ENCODE peak calls at places on chromosome X, in seven cellular contexts. N is aorta, X is GM04504, O is brain microvascular endothelial cell, Z is T-cell, K is NCI-H2171 treated with DMSO at 0.1 percent for 48 hours, S is mesenteric fat pad. B is an unnamed sample.

GRCh38 chrX:23286731-23287130 is 47.9 kb upstream of the PTCHD1 start:
- DNase-seq in N (no peak), X (no peak), O (no peak), Z (no peak), K (no peak), S (no peak), B (no peak)

GRCh38 chrX:9961750-9962149 is 5.4 kb upstream of the CLDN34 start:
- DNase-seq in N (no peak), X (no peak), O (no peak), Z (no peak), K (no peak), S (no peak), B (no peak)

GRCh38 chrX:138908577-138908976 is 197.1 kb upstream of the FGF13 start:
- DNase-seq in N (no peak), X (no peak), O (no peak), Z (no peak), K (no peak), S (no peak), B (no peak)

GRCh38 chrX:117120700-117121099 is 657.9 kb upstream of the CT83 start:
- DNase-seq in N (no peak), X (no peak), O (no peak), Z (no peak), K (no peak), S (no peak), B (no peak)

GRCh38 chrX:115266300-115266699 is 23.2 kb upstream of the LUZP4 start:
- DNase-seq in N (no peak), X (no peak), O (no peak), Z (no peak), K (no peak), S (no peak), B (no peak)

GRCh38 chrX:42746606-42747005 is 31.4 kb downstream of the PPP1R2C start:
- DNase-seq in N (no peak), X (peak; percentile 44), O (peak; percentile 54), Z (no peak), K (no peak), S (no peak), B (no peak)

GRCh38 chrX:46573331-46573895 is at the start of gene CHST7:
- DNase-seq in N (peak; percentile 87), X (no peak), O (peak; percentile 53), Z (peak; percentile 27), K (peak; percentile 57), S (no peak), B (peak; percentile 41)

GRCh38 chrX:34942496-34942895 is at the start of gene FAM47B:
- DNase-seq in N (no peak), X (no peak), O (no peak), Z (no peak), K (no peak), S (no peak), B (no peak)

GRCh38 chrX:10235851-10236250 is 79.1 kb downstream of the CLCN4 start:
- DNase-seq in N (no peak), X (peak; percentile 50), O (peak; percentile 49), Z (no peak), K (no peak), S (no peak), B (no peak)

GRCh38 chrX:48606091-48606490 is 8.8 kb downstream of the WDR13 start:
- DNase-seq in N (no peak), X (no peak), O (no peak), Z (no peak), K (no peak), S (no peak), B (no peak)

GRCh38 chrX:48891402-48892288 is 5.9 kb downstream of the TIMM17B start:
- DNase-seq in N (peak; percentile 93), X (peak; percentile 63), O (peak; percentile 72), Z (peak; percentile 65), K (peak; percentile 79), S (peak; percentile 94), B (peak; percentile 77)

GRCh38 chrX:140157611-140158010 is 192.3 kb upstream of the CXorf66 start:
- DNase-seq in N (no peak), X (no peak), O (peak; percentile 1), Z (no peak), K (no peak), S (no peak), B (no peak)

B was measured in DMS 273 treated with DMSO at 0.1 percent for 48 hours.